ENCODE peak calls at places on chromosome 9, in nine cellular contexts. G, U, A, T, I, Z, L, Y and X are unnamed samples.

GRCh38 chr9:112810696-112811490 is 60.3 kb downstream of the SNX30 start:
- DNase-seq in G (no peak), U (no peak), A (no peak), T (no peak), I (no peak), Z (no peak), L (no peak), Y (no peak), X (no peak)

GRCh38 chr9:86202338-86202882 is 57.0 kb downstream of the C9orf153 start:
- DNase-seq in G (peak; percentile 72), U (peak; percentile 13), A (no peak), T (peak; percentile 40), I (no peak), Z (peak; percentile 51), L (peak; percentile 40), Y (no peak), X (no peak)

GRCh38 chr9:136754626-136755284 is 3.3 kb downstream of the LCN8 start:
- DNase-seq in G (no peak), U (no peak), A (no peak), T (no peak), I (no peak), Z (no peak), L (no peak), Y (no peak), X (no peak)

GRCh38 chr9:76379494-76379893 is 14.7 kb downstream of the RFK start:
- DNase-seq in G (peak; percentile 46), U (no peak), A (no peak), T (peak; percentile 28), I (no peak), Z (peak; percentile 58), L (no peak), Y (no peak), X (no peak)

GRCh38 chr9:37622462-37622861 is 28.3 kb upstream of the FRMPD1 start:
- DNase-seq in G (no peak), U (no peak), A (no peak), T (no peak), I (no peak), Z (no peak), L (no peak), Y (no peak), X (no peak)

GRCh38 chr9:37198034-37198718 is 77.8 kb downstream of the ZCCHC7 start:
- DNase-seq in G (no peak), U (no peak), A (no peak), T (no peak), I (no peak), Z (no peak), L (no peak), Y (no peak), X (no peak)

GRCh38 chr9:131227112-131228058 is 48.9 kb downstream of the FAM78A start:
- DNase-seq in G (no peak), U (no peak), A (no peak), T (no peak), I (no peak), Z (peak; percentile 57), L (no peak), Y (peak; percentile 64), X (no peak)

GRCh38 chr9:125570246-125570645 is 136.8 kb downstream of the MAPKAP1 start:
- DNase-seq in G (no peak), U (no peak), A (no peak), T (no peak), I (no peak), Z (no peak), L (no peak), Y (no peak), X (no peak)

GRCh38 chr9:15018238-15018637 is 108.0 kb upstream of the FREM1 start:
- DNase-seq in G (no peak), U (no peak), A (no peak), T (no peak), I (no peak), Z (no peak), L (no peak), Y (no peak), X (no peak)

GRCh38 chr9:137764171-137764671 is 113.4 kb upstream of the CACNA1B start:
- DNase-seq in G (no peak), U (no peak), A (no peak), T (no peak), I (peak; percentile 56), Z (no peak), L (no peak), Y (no peak), X (no peak)

GRCh38 chr9:125843646-125844045 is 96.5 kb downstream of the PBX3 start:
- DNase-seq in G (no peak), U (no peak), A (no peak), T (peak; percentile 63), I (no peak), Z (peak; percentile 91), L (peak; percentile 24), Y (no peak), X (no peak)

GRCh38 chr9:123562844-123563346 is 206.9 kb downstream of the CRB2 start:
- DNase-seq in G (peak; percentile 75), U (no peak), A (no peak), T (no peak), I (no peak), Z (no peak), L (no peak), Y (no peak), X (no peak)

GRCh38 chr9:134395727-134396257 is 69.5 kb downstream of the RXRA start:
- DNase-seq in G (no peak), U (no peak), A (no peak), T (no peak), I (no peak), Z (no peak), L (no peak), Y (no peak), X (no peak)

GRCh38 chr9:135146766-135147472 is 59.5 kb downstream of the OLFM1 start:
- DNase-seq in G (no peak), U (no peak), A (no peak), T (no peak), I (no peak), Z (no peak), L (no peak), Y (no peak), X (no peak)

GRCh38 chr9:127502706-127503378 is 51.5 kb downstream of the LRSAM1 start:
- DNase-seq in G (no peak), U (no peak), A (peak; percentile 53), T (no peak), I (no peak), Z (no peak), L (no peak), Y (no peak), X (no peak)

GRCh38 chr9:113233146-113233545 is 11.8 kb downstream of the SLC31A1 start:
- DNase-seq in G (no peak), U (no peak), A (no peak), T (no peak), I (no peak), Z (no peak), L (no peak), Y (no peak), X (no peak)

GRCh38 chr9:138010274-138010800 is 132.8 kb downstream of the CACNA1B start:
- DNase-seq in G (no peak), U (no peak), A (no peak), T (peak; percentile 90), I (no peak), Z (peak; percentile 70), L (no peak), Y (no peak), X (no peak)

GRCh38 chr9:78103971-78104433 is 72.4 kb upstream of the GNAQ start:
- DNase-seq in G (no peak), U (no peak), A (no peak), T (no peak), I (no peak), Z (no peak), L (no peak), Y (no peak), X (no peak)

GRCh38 chr9:100355561-100355960 is 2.8 kb upstream of the TEX10 start:
- DNase-seq in G (no peak), U (no peak), A (no peak), T (no peak), I (no peak), Z (peak; percentile 42), L (no peak), Y (no peak), X (no peak)

GRCh38 chr9:69946800-69947437 is 96.7 kb upstream of the MAMDC2 start:
- DNase-seq in G (peak; percentile 97), U (no peak), A (no peak), T (no peak), I (no peak), Z (no peak), L (no peak), Y (no peak), X (no peak)

GRCh38 chr9:138112791-138113600 is 235.4 kb downstream of the CACNA1B start:
- DNase-seq in G (no peak), U (no peak), A (peak; percentile 33), T (no peak), I (no peak), Z (no peak), L (no peak), Y (no peak), X (no peak)

GRCh38 chr9:29285818-29286217 is 1712.5 kb upstream of the C9orf72 start:
- DNase-seq in G (peak; percentile 34), U (no peak), A (no peak), T (peak; percentile 33), I (no peak), Z (peak; percentile 50), L (no peak), Y (no peak), X (no peak)

GRCh38 chr9:137046094-137046787 is at the start of gene NPDC1:
- DNase-seq in G (peak; percentile 82), U (peak; percentile 95), A (peak; percentile 89), T (peak; percentile 85), I (peak; percentile 22), Z (peak; percentile 90), L (peak; percentile 93), Y (peak; percentile 84), X (peak; percentile 76)

GRCh38 chr9:105447814-105448812 is at the start of gene FSD1L:
- DNase-seq in G (peak; percentile 95), U (peak; percentile 76), A (peak; percentile 97), T (peak; percentile 88), I (peak; percentile 87), Z (peak; percentile 89), L (peak; percentile 97), Y (peak; percentile 95), X (peak; percentile 64)

GRCh38 chr9:36415822-36416515 is 15.9 kb upstream of the RNF38 start:
- DNase-seq in G (no peak), U (no peak), A (no peak), T (no peak), I (no peak), Z (no peak), L (peak; percentile 41), Y (no peak), X (no peak)